ENCODE peak calls at places on chromosomes 1 and 21, in seven cellular contexts. N is SK-N-SH, R is HepG2, Y is HCT116, I is GM12878, T is H1, V is K562. F is an unnamed sample.

GRCh38 chr1:52348704-52349301 is 17.2 kb downstream of the CC2D1B start:
- DNase-seq in I (no peak), N (peak), V (no peak), T (peak), Y (no peak), R (no peak), F (peak)

GRCh38 chr1:201072149-201072548 is 40.1 kb downstream of the CACNA1S start:
- DNase-seq in R (no peak), V (no peak), T (no peak), N (no peak), Y (no peak), I (no peak), F (no peak)

GRCh38 chr1:21635138-21635535 is 34.0 kb downstream of the RAP1GAP start:
- DNase-seq in V (no peak), T (no peak), N (no peak), Y (no peak), R (no peak), I (no peak), F (no peak)

GRCh38 chr1:226044514-226045132 is 17.9 kb upstream of the H3-3A start:
- DNase-seq in R (no peak), V (no peak), T (no peak), I (no peak), N (no peak), Y (no peak), F (no peak)

GRCh38 chr21:37272897-37273296 is 5.8 kb upstream of the VPS26C start:
- DNase-seq in T (no peak), I (no peak), Y (no peak), N (no peak), V (no peak), R (no peak), F (no peak)

GRCh38 chr1:37999434-38000232 is 5.7 kb downstream of the FHL3 start:
- DNase-seq in Y (no peak), V (peak), I (no peak), R (peak), N (peak), T (no peak), F (no peak)

GRCh38 chr1:151881479-151881878 is 27.8 kb downstream of the THEM4 start:
- DNase-seq in R (no peak), I (no peak), T (no peak), V (no peak), Y (no peak), N (no peak), F (peak)

GRCh38 chr1:109564189-109564878 is 15.9 kb downstream of the GNAI3 start:
- DNase-seq in R (no peak), I (no peak), V (no peak), T (no peak), Y (no peak), N (no peak), F (no peak)

GRCh38 chr1:114330451-114330983 is 176.8 kb upstream of the SYT6 start:
- DNase-seq in N (no peak), V (no peak), T (no peak), Y (no peak), I (no peak), R (no peak), F (no peak)

GRCh38 chr21:45865106-45865835 is 116.3 kb upstream of the COL6A1 start:
- DNase-seq in N (no peak), Y (no peak), T (no peak), R (no peak), V (no peak), I (no peak), F (no peak)

GRCh38 chr21:29904359-29905282 is 35.2 kb downstream of the GRIK1 start:
- DNase-seq in V (no peak), I (no peak), N (no peak), Y (no peak), R (no peak), T (no peak), F (no peak)

GRCh38 chr1:228214921-228215662 is 7.2 kb downstream of the OBSCN start:
- DNase-seq in R (no peak), I (no peak), Y (no peak), V (no peak), T (no peak), N (no peak), F (no peak)

GRCh38 chr1:25922633-25923567 is 16.7 kb upstream of the STMN1 start:
- DNase-seq in V (no peak), R (no peak), I (no peak), N (no peak), T (no peak), Y (no peak), F (peak)

GRCh38 chr1:31672988-31673387 is 28.3 kb upstream of the PEF1 start:
- DNase-seq in V (no peak), N (peak), I (no peak), T (no peak), Y (no peak), R (no peak), F (no peak)

GRCh38 chr1:5819391-5820025 is 172.7 kb downstream of the NPHP4 start:
- DNase-seq in I (no peak), T (no peak), V (no peak), N (no peak), R (no peak), Y (no peak), F (no peak)

GRCh38 chr1:187921426-187921825 is 1092.7 kb downstream of the PLA2G4A start:
- DNase-seq in V (no peak), I (no peak), Y (no peak), T (no peak), R (no peak), N (no peak), F (no peak)

GRCh38 chr21:30408782-30409494 is 13.1 kb downstream of the KRTAP13-1 start:
- DNase-seq in I (no peak), V (peak), N (peak), T (peak), R (peak), Y (peak), F (peak)

GRCh38 chr1:78019031-78019430 is 14.3 kb downstream of the DNAJB4 start:
- DNase-seq in Y (no peak), I (no peak), V (no peak), T (no peak), N (no peak), R (no peak), F (no peak)

GRCh38 chr1:8259498-8260290 is 58.2 kb upstream of the SLC45A1 start:
- DNase-seq in V (no peak), Y (peak), N (no peak), I (no peak), T (no peak), R (peak), F (peak)

GRCh38 chr1:222794656-222795474 is 20.0 kb upstream of the DISP1 start:
- DNase-seq in V (no peak), R (no peak), Y (no peak), I (no peak), N (no peak), T (no peak), F (no peak)

GRCh38 chr1:75764057-75764655 is 21.9 kb upstream of the RABGGTB start:
- DNase-seq in R (no peak), Y (no peak), I (no peak), N (no peak), T (no peak), V (no peak), F (no peak)

GRCh38 chr1:98766241-98766640 is 104.7 kb downstream of the SNX7 start:
- DNase-seq in T (no peak), I (peak), R (no peak), N (no peak), Y (no peak), V (no peak), F (no peak)

GRCh38 chr1:62436039-62436465 is 797 bp upstream of the USP1 start:
- DNase-seq in R (no peak), V (no peak), Y (no peak), N (no peak), T (no peak), I (no peak), F (no peak)

GRCh38 chr1:233707153-233707905 is 93.4 kb downstream of the KCNK1 start:
- DNase-seq in T (no peak), R (no peak), N (no peak), I (no peak), V (peak), Y (peak), F (no peak)

GRCh38 chr1:198771562-198772153 is 132.8 kb downstream of the PTPRC start:
- DNase-seq in Y (peak), I (peak), N (peak), R (peak), V (no peak), T (no peak), F (peak)

GRCh38 chr1:115237023-115237422 is 101.0 kb downstream of the NGF start:
- DNase-seq in R (no peak), T (no peak), N (no peak), V (no peak), I (no peak), Y (no peak), F (no peak)

GRCh38 chr1:172637522-172637921 is 21.4 kb upstream of the FASLG start:
- DNase-seq in Y (no peak), V (peak), T (no peak), R (peak), I (no peak), N (no peak), F (no peak)

GRCh38 chr1:111142358-111142975 is 2.4 kb downstream of the CEPT1 start:
- DNase-seq in V (no peak), T (no peak), I (no peak), Y (no peak), R (peak), N (no peak), F (no peak)

GRCh38 chr1:214966366-214966765 is 116.2 kb upstream of the KCNK2 start:
- DNase-seq in V (no peak), T (no peak), N (no peak), R (no peak), Y (no peak), I (no peak), F (no peak)

GRCh38 chr1:1314237-1314586 is 5.8 kb downstream of the PUSL1 start:
- DNase-seq in V (no peak), T (no peak), N (no peak), Y (no peak), I (no peak), R (no peak), F (no peak)

GRCh38 chr1:29412591-29412990 is 176.3 kb downstream of the PTPRU start:
- DNase-seq in N (no peak), T (no peak), I (no peak), R (no peak), V (no peak), Y (no peak), F (no peak)

GRCh38 chr1:8096105-8097011 is 70.2 kb upstream of the ERRFI1 start:
- DNase-seq in N (no peak), Y (peak), I (peak), R (no peak), T (no peak), V (no peak), F (no peak)

GRCh38 chr1:93814059-93814794 is 64.8 kb downstream of the DNTTIP2 start:
- DNase-seq in N (peak), V (peak), T (no peak), I (peak), R (peak), Y (peak), F (peak)

DNA sequence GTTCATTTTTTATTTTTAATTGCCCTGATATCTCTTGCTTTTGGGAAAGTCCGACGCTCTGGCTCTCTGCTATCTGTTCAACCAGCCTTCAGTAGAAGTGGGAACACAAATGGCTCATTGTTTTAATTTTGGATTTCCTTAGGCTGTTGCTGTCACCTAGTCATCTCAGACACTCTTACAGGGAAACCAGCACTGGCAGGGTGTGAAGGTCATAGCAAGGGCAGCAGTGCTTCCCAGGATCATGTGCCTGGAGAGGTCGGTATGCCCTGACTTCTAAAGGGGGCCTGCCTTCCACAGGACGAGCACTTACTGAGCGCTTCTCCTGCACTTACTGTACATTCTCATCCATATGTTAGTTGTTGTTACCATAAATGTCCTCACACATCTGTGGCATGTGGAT is 224.2 kb downstream of the DISC1 start:
- DNase-seq in I (no peak), Y (no peak), T (no peak), R (no peak), V (no peak), N (no peak), F (no peak)
- TF ChIP-seq JUND in I (no peak), Y (no peak), T (no peak), R (no peak), V (no peak), N (no peak), F (no peak)

GRCh38 chr1:149845416-149845815 is 54.0 kb upstream of the BOLA1 start:
- DNase-seq in V (no peak), N (no peak), T (peak), Y (no peak), R (no peak), I (no peak), F (no peak)

GRCh38 chr1:149843302-149844041 is 55.9 kb upstream of the BOLA1 start:
- DNase-seq in V (no peak), N (no peak), I (no peak), Y (no peak), T (no peak), R (peak), F (no peak)

GRCh38 chr1:149844096-149844495 is 55.3 kb upstream of the BOLA1 start:
- DNase-seq in I (no peak), R (peak), N (no peak), V (no peak), T (no peak), Y (no peak), F (no peak)

GRCh38 chr1:149846042-149846441 is 53.3 kb upstream of the BOLA1 start:
- DNase-seq in T (no peak), N (no peak), V (no peak), I (no peak), R (no peak), Y (no peak), F (no peak)

DNA sequence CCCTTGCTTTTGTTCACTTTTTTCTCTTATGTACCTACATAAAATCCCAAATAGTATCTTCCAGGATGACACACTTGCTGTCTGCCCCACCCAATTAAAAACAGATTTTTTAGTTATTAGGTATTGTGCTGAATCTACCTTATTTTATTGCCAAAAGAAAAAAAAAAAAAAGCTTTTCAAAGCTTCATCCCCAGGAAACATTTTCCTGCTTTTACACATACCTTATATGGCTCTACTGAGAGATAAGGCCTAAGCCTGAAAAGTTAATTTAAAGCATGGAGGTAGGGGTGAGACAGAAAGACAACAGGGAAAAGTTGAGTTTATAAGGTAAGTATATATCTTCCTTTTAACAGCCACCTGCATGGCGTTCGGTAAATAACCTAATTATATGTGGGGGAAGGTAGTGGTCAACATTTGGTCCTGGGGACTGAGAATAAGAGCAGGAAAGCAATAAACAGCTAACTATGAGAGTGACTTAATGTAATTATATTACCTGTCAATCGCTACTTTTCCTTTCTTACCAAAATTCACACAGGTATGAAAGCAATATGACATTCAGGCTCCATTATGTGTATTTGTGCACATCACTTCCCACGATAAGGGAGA is 54.6 kb upstream of the BOLA1 start:
- DNase-seq in T (no peak), V (no peak), N (no peak), R (no peak), I (no peak), Y (no peak), F (no peak)
- TF ChIP-seq JUND in T (no peak), V (no peak), N (no peak), R (no peak), I (no peak), Y (no peak), F (no peak)

GRCh38 chr21:22573834-22574233 is 1575.6 kb downstream of the NCAM2 start:
- DNase-seq in V (no peak), T (no peak), N (no peak), R (no peak), I (no peak), Y (no peak), F (no peak)

GRCh38 chr21:22575165-22575584 is 1577.0 kb downstream of the NCAM2 start:
- DNase-seq in Y (no peak), I (no peak), V (peak), R (no peak), N (peak), T (peak), F (peak)
- TF ChIP-seq JUND in Y (no peak), I (no peak), V (no peak), R (no peak), N (no peak), T (no peak), F (no peak)

DNA sequence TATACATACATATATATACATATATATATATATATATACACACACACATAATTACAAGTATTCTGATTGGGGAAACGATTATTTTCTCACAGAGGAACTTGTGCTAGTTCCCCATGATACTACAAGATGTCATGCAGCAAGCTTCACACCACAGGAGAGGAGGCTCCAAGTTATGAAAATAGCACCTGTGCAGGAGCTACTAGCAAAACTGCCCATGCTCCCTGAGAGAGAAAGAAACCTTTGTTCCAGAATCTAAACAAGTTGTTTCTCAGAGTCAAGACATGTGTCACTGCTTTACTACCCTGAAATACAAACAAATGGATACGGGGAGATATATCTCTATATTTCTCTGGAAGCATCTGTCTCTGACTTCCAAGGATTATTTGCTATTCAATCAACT is 929.4 kb downstream of the LTN1 start:
- DNase-seq in R (no peak), Y (no peak), T (no peak), N (no peak), V (no peak), I (no peak), F (no peak)
- TF ChIP-seq JUND in R (no peak), Y (no peak), T (no peak), N (no peak), V (no peak), I (no peak), F (no peak)

GRCh38 chr1:231318568-231318967 is 19.1 kb downstream of the EXOC8 start:
- DNase-seq in T (no peak), N (no peak), V (no peak), Y (no peak), I (no peak), R (no peak), F (no peak)
- TF ChIP-seq JUND in T (no peak), N (no peak), V (no peak), Y (no peak), I (no peak), R (no peak), F (no peak)

GRCh38 chr1:64505944-64506658 is 36.2 kb downstream of the CACHD1 start:
- DNase-seq in Y (no peak), V (peak), T (no peak), I (no peak), N (no peak), R (peak), F (peak)
- TF ChIP-seq JUND in Y (no peak), V (no peak), T (no peak), I (no peak), N (no peak), R (no peak), F (no peak)

DNA sequence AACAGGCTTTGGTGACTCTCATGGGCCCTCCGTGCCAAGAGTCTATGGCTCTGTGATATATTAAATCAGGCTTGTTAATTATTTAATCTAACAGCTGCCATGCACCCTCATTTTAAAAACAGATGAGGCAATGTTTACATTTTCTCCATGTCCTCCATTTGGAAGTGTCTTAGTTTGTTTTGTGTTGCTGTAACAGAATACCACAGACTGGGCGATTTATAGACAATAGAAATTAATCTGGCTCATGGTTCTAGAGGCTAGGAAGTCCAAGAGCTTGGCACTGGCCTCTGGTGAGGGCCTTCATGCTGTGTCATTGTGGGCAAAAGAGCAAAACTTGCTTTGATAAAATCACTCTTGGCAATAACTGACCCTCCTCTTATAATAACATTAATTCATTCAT is 58.0 kb downstream of the B3GALT5 start:
- DNase-seq in R (no peak), Y (no peak), I (no peak), T (no peak), V (no peak), N (no peak), F (no peak)
- TF ChIP-seq JUND in R (no peak), Y (no peak), I (no peak), T (no peak), V (no peak), N (no peak), F (no peak)